ENCODE peak calls at places on chromosomes 13 and 19, in eight cellular contexts. S, L, Q, P, M, F, K and I are unnamed samples.

GRCh38 chr13:24982333-24982999 is 113.5 kb upstream of the PABPC3 start:
- DNase-seq in K (no peak), F (no peak), S (no peak), P (no peak), M (no peak), L (no peak), Q (no peak), I (no peak)

GRCh38 chr19:15672580-15673175 is at the start of gene CYP4F12:
- DNase-seq in P (no peak), F (peak; percentile 17), S (peak; percentile 19), Q (no peak), K (no peak), M (peak; percentile 6), L (peak; percentile 27), I (no peak)

GRCh38 chr13:32986552-32986951 is 29.7 kb upstream of the KL start:
- DNase-seq in L (no peak), Q (no peak), F (peak; percentile 17), K (no peak), P (no peak), M (no peak), S (no peak), I (no peak)

GRCh38 chr13:52387721-52388120 is 18.3 kb downstream of the THSD1 start:
- DNase-seq in S (no peak), K (no peak), F (no peak), L (no peak), Q (no peak), M (no peak), P (no peak), I (no peak)

GRCh38 chr13:36718146-36718545 is 44.3 kb downstream of the SERTM1 start:
- DNase-seq in Q (no peak), F (no peak), K (no peak), S (no peak), L (no peak), M (no peak), P (no peak), I (no peak)

GRCh38 chr19:46841458-46842083 is 9.1 kb downstream of the AP2S1 start:
- DNase-seq in K (no peak), P (peak; percentile 49), F (no peak), L (no peak), Q (no peak), M (no peak), S (no peak), I (peak; percentile 29)

GRCh38 chr13:100301418-100301817 is 212.5 kb downstream of the PCCA start:
- DNase-seq in M (no peak), P (no peak), F (no peak), S (peak; percentile 82), K (no peak), Q (no peak), L (no peak), I (no peak)

GRCh38 chr19:29454109-29454508 is 71.7 kb upstream of the VSTM2B start:
- DNase-seq in S (no peak), Q (no peak), P (no peak), F (no peak), M (no peak), L (no peak), K (no peak), I (no peak)

GRCh38 chr13:101523154-101523669 is 70.7 kb downstream of the ITGBL1 start:
- DNase-seq in M (no peak), Q (no peak), K (no peak), F (no peak), S (no peak), L (no peak), P (no peak), I (no peak)

GRCh38 chr19:11499890-11500420 is 5.7 kb downstream of the ZNF653 start:
- DNase-seq in Q (no peak), K (no peak), F (no peak), L (no peak), P (no peak), S (no peak), M (no peak), I (no peak)

GRCh38 chr13:66673401-66673800 is 556.7 kb downstream of the PCDH9 start:
- DNase-seq in P (peak; percentile 56), Q (no peak), F (no peak), M (no peak), S (no peak), K (no peak), L (no peak), I (no peak)

GRCh38 chr13:65830411-65831172 is 1399.5 kb downstream of the PCDH9 start:
- DNase-seq in M (no peak), Q (no peak), F (no peak), P (no peak), L (no peak), S (no peak), K (no peak), I (no peak)

GRCh38 chr13:95317037-95317989 is 16.1 kb upstream of the ABCC4 start:
- DNase-seq in M (no peak), K (no peak), F (no peak), Q (no peak), S (no peak), L (no peak), P (no peak), I (no peak)

GRCh38 chr19:46639356-46640061 is 3.5 kb upstream of the GNG8 start:
- DNase-seq in Q (no peak), F (peak; percentile 74), M (peak; percentile 14), S (no peak), P (no peak), K (no peak), L (peak; percentile 70), I (no peak)

GRCh38 chr19:4844348-4845179 is 13.1 kb upstream of the TICAM1 start:
- DNase-seq in M (no peak), L (no peak), S (no peak), P (no peak), K (no peak), F (no peak), Q (no peak), I (no peak)

GRCh38 chr13:91598655-91599054 is 200.2 kb downstream of the GPC5 start:
- DNase-seq in M (no peak), K (no peak), P (no peak), L (no peak), F (no peak), S (no peak), Q (no peak), I (no peak)

GRCh38 chr19:57759096-57759495 is 10.4 kb upstream of the ZNF586 start:
- DNase-seq in P (no peak), S (no peak), L (no peak), K (no peak), M (no peak), Q (no peak), F (no peak), I (no peak)

GRCh38 chr13:41900918-41901317 is 60.0 kb downstream of the VWA8 start:
- DNase-seq in K (no peak), S (no peak), F (no peak), L (peak; percentile 64), M (no peak), P (no peak), Q (no peak), I (no peak)

GRCh38 chr19:37218592-37218935 is 550 bp downstream of the ZNF383 start:
- DNase-seq in K (no peak), Q (no peak), M (no peak), P (no peak), S (no peak), L (peak; percentile 69), F (no peak), I (no peak)

GRCh38 chr13:28753208-28753892 is 34.6 kb upstream of the SLC46A3 start:
- DNase-seq in F (peak; percentile 86), P (peak; percentile 78), S (no peak), Q (no peak), M (no peak), K (no peak), L (no peak), I (no peak)

GRCh38 chr13:95607363-95607762 is 37.1 kb downstream of the DZIP1 start:
- DNase-seq in L (no peak), P (no peak), S (no peak), M (no peak), K (no peak), Q (no peak), F (no peak), I (no peak)

GRCh38 chr19:53432088-53432661 is 391 bp downstream of the ZNF761 start:
- DNase-seq in L (peak; percentile 44), M (no peak), Q (no peak), F (peak; percentile 50), K (peak; percentile 19), P (no peak), S (no peak), I (no peak)

GRCh38 chr19:47430041-47430802 is 10.9 kb upstream of the MEIS3 start:
- DNase-seq in Q (no peak), P (no peak), M (no peak), K (no peak), F (peak; percentile 79), L (peak; percentile 59), S (peak; percentile 64), I (no peak)

GRCh38 chr13:112136095-112136494 is 69.1 kb downstream of the SOX1 start:
- DNase-seq in L (no peak), P (no peak), F (no peak), S (no peak), K (no peak), Q (no peak), M (no peak), I (no peak)

GRCh38 chr19:538641-539428 is 5.0 kb upstream of the GZMM start:
- DNase-seq in F (no peak), Q (no peak), M (no peak), S (no peak), K (no peak), P (no peak), L (no peak), I (no peak)

GRCh38 chr13:107480130-107480529 is 735.2 kb downstream of the LIG4 start:
- DNase-seq in Q (no peak), M (no peak), P (no peak), K (no peak), L (no peak), S (no peak), F (no peak), I (no peak)

GRCh38 chr13:108113407-108113806 is 101.9 kb downstream of the LIG4 start:
- DNase-seq in L (no peak), K (no peak), M (no peak), P (no peak), S (no peak), F (no peak), Q (no peak), I (no peak)

GRCh38 chr13:109655206-109655600 is 131.2 kb downstream of the IRS2 start:
- DNase-seq in Q (no peak), M (no peak), F (no peak), L (no peak), S (no peak), P (no peak), K (no peak), I (no peak)

GRCh38 chr13:24187185-24187584 is 26.7 kb downstream of the SPATA13 start:
- DNase-seq in F (no peak), K (no peak), M (no peak), S (no peak), L (peak; percentile 32), P (no peak), Q (no peak), I (no peak)

GRCh38 chr13:28707629-28708427 is 10.9 kb downstream of the SLC46A3 start:
- DNase-seq in K (no peak), P (peak; percentile 84), M (no peak), Q (no peak), S (no peak), F (no peak), L (peak; percentile 20), I (no peak)

GRCh38 chr13:43377149-43377548 is 353.8 kb downstream of the DNAJC15 start:
- DNase-seq in Q (no peak), P (no peak), S (no peak), K (no peak), M (no peak), L (no peak), F (no peak), I (no peak)

GRCh38 chr19:17687857-17688784 is at the start of gene UNC13A:
- DNase-seq in K (peak; percentile 38), F (peak; percentile 88), P (no peak), M (no peak), L (peak; percentile 62), S (peak; percentile 68), Q (no peak), I (peak; percentile 65)

GRCh38 chr19:51025809-51026553 is 435 bp downstream of the KLK11 start:
- DNase-seq in P (no peak), F (no peak), S (no peak), Q (no peak), L (no peak), K (no peak), M (no peak), I (no peak)

GRCh38 chr13:30047154-30047874 is 196.9 kb upstream of the UBL3 start:
- DNase-seq in Q (no peak), K (no peak), L (peak; percentile 35), P (no peak), F (no peak), M (no peak), S (no peak), I (no peak)